ENCODE peak calls at places on chromosomes 12 and 14, in eight cellular contexts. One of them, this sample, is unnamed.
A peak's percentile ranks its signal among the peaks of the same experiment; 100 is the strongest.

GRCh38 chr14:64704145-64704742 is at the start of gene PLEKHG3:
- DNase-seq in Peyer's patch: no peak
- DNase-seq in stomach: peak; percentile 87
- DNase-seq in fibroblast of mammary gland: peak; percentile 56
- DNase-seq in cardiac muscle cell: peak; percentile 85
- DNase-seq in neural progenitor cell: peak; percentile 85
- DNase-seq in keratinocyte: no peak
- DNase-seq in GM12865: no peak
- DNase-seq in this sample: peak; percentile 83

GRCh38 chr12:52836042-52836466 is 1.9 kb upstream of the KRT79 start:
- DNase-seq in keratinocyte: no peak
- DNase-seq in stomach: no peak
- DNase-seq in neural progenitor cell: no peak
- DNase-seq in Peyer's patch: no peak
- DNase-seq in GM12865: no peak
- DNase-seq in fibroblast of mammary gland: peak; percentile 69
- DNase-seq in cardiac muscle cell: peak; percentile 73
- DNase-seq in this sample: peak; percentile 67

GRCh38 chr12:97386133-97386581 is 76.4 kb upstream of the RMST start:
- DNase-seq in fibroblast of mammary gland: no peak
- DNase-seq in stomach: no peak
- DNase-seq in neural progenitor cell: peak; percentile 26
- DNase-seq in GM12865: no peak
- DNase-seq in keratinocyte: no peak
- DNase-seq in cardiac muscle cell: no peak
- DNase-seq in Peyer's patch: no peak
- DNase-seq in this sample: no peak

GRCh38 chr12:131385313-131386166 is 325.4 kb upstream of the SFSWAP start:
- DNase-seq in GM12865: no peak
- DNase-seq in cardiac muscle cell: no peak
- DNase-seq in fibroblast of mammary gland: no peak
- DNase-seq in keratinocyte: no peak
- DNase-seq in Peyer's patch: no peak
- DNase-seq in neural progenitor cell: no peak
- DNase-seq in stomach: no peak
- DNase-seq in this sample: no peak

GRCh38 chr12:129304532-129304931 is 451.3 kb downstream of the GLT1D1 start:
- DNase-seq in neural progenitor cell: no peak
- DNase-seq in stomach: no peak
- DNase-seq in Peyer's patch: no peak
- DNase-seq in fibroblast of mammary gland: no peak
- DNase-seq in GM12865: no peak
- DNase-seq in keratinocyte: no peak
- DNase-seq in cardiac muscle cell: no peak
- DNase-seq in this sample: no peak

GRCh38 chr12:13211859-13212664 is 15.5 kb downstream of the EMP1 start:
- DNase-seq in neural progenitor cell: peak; percentile 83
- DNase-seq in cardiac muscle cell: peak; percentile 84
- DNase-seq in Peyer's patch: peak; percentile 59
- DNase-seq in stomach: peak; percentile 66
- DNase-seq in fibroblast of mammary gland: peak; percentile 62
- DNase-seq in keratinocyte: no peak
- DNase-seq in GM12865: peak; percentile 67
- DNase-seq in this sample: peak; percentile 85

GRCh38 chr12:52682938-52683574 is 2.8 kb upstream of the KRT1 start:
- DNase-seq in cardiac muscle cell: no peak
- DNase-seq in GM12865: no peak
- DNase-seq in neural progenitor cell: no peak
- DNase-seq in Peyer's patch: no peak
- DNase-seq in stomach: no peak
- DNase-seq in fibroblast of mammary gland: no peak
- DNase-seq in keratinocyte: no peak
- DNase-seq in this sample: no peak

GRCh38 chr12:111363578-111363977 is 5.3 kb downstream of the PHETA1 start:
- DNase-seq in GM12865: no peak
- DNase-seq in keratinocyte: no peak
- DNase-seq in fibroblast of mammary gland: no peak
- DNase-seq in stomach: no peak
- DNase-seq in neural progenitor cell: no peak
- DNase-seq in cardiac muscle cell: peak; percentile 63
- DNase-seq in Peyer's patch: no peak
- DNase-seq in this sample: peak; percentile 78

GRCh38 chr14:51539571-51540037 is 112.1 kb upstream of the FRMD6 start:
- DNase-seq in stomach: no peak
- DNase-seq in fibroblast of mammary gland: peak; percentile 80
- DNase-seq in GM12865: peak; percentile 17
- DNase-seq in Peyer's patch: no peak
- DNase-seq in neural progenitor cell: no peak
- DNase-seq in cardiac muscle cell: peak; percentile 77
- DNase-seq in keratinocyte: peak; percentile 98
- DNase-seq in this sample: peak; percentile 97

GRCh38 chr12:4037747-4038312 is 164.6 kb upstream of the PARP11 start:
- DNase-seq in neural progenitor cell: peak; percentile 59
- DNase-seq in keratinocyte: no peak
- DNase-seq in fibroblast of mammary gland: peak; percentile 55
- DNase-seq in cardiac muscle cell: peak; percentile 58
- DNase-seq in stomach: peak; percentile 35
- DNase-seq in Peyer's patch: no peak
- DNase-seq in GM12865: no peak
- DNase-seq in this sample: peak; percentile 56

GRCh38 chr12:116687888-116688287 is 50.0 kb downstream of the SPRING1 start:
- DNase-seq in fibroblast of mammary gland: peak; percentile 43
- DNase-seq in neural progenitor cell: peak; percentile 67
- DNase-seq in cardiac muscle cell: peak; percentile 26
- DNase-seq in keratinocyte: no peak
- DNase-seq in GM12865: peak; percentile 66
- DNase-seq in stomach: no peak
- DNase-seq in Peyer's patch: no peak
- DNase-seq in this sample: peak; percentile 26

GRCh38 chr14:104865069-104865630 is at the start of gene CEP170B:
- DNase-seq in stomach: peak; percentile 68
- DNase-seq in fibroblast of mammary gland: peak; percentile 14
- DNase-seq in Peyer's patch: peak; percentile 18
- DNase-seq in cardiac muscle cell: peak; percentile 48
- DNase-seq in GM12865: no peak
- DNase-seq in keratinocyte: no peak
- DNase-seq in neural progenitor cell: peak; percentile 65
- DNase-seq in this sample: no peak

GRCh38 chr12:99271071-99271470 is 376.5 kb upstream of the GARIN6 start:
- DNase-seq in GM12865: no peak
- DNase-seq in fibroblast of mammary gland: no peak
- DNase-seq in cardiac muscle cell: no peak
- DNase-seq in stomach: no peak
- DNase-seq in keratinocyte: no peak
- DNase-seq in neural progenitor cell: no peak
- DNase-seq in Peyer's patch: no peak
- DNase-seq in this sample: no peak

GRCh38 chr12:69682136-69682755 is 16.9 kb downstream of the BEST3 start:
- DNase-seq in neural progenitor cell: no peak
- DNase-seq in fibroblast of mammary gland: peak; percentile 28
- DNase-seq in GM12865: no peak
- DNase-seq in keratinocyte: no peak
- DNase-seq in cardiac muscle cell: no peak
- DNase-seq in Peyer's patch: no peak
- DNase-seq in stomach: no peak
- DNase-seq in this sample: no peak

GRCh38 chr12:52913424-52913821 is 8.5 kb upstream of the KRT8 start:
- DNase-seq in GM12865: no peak
- DNase-seq in keratinocyte: no peak
- DNase-seq in fibroblast of mammary gland: no peak
- DNase-seq in cardiac muscle cell: no peak
- DNase-seq in stomach: peak; percentile 57
- DNase-seq in Peyer's patch: no peak
- DNase-seq in neural progenitor cell: no peak
- DNase-seq in this sample: no peak

GRCh38 chr14:29273513-29273912 is 506.9 kb downstream of the FOXG1 start:
- DNase-seq in GM12865: no peak
- DNase-seq in cardiac muscle cell: no peak
- DNase-seq in stomach: no peak
- DNase-seq in Peyer's patch: no peak
- DNase-seq in neural progenitor cell: no peak
- DNase-seq in keratinocyte: no peak
- DNase-seq in fibroblast of mammary gland: no peak
- DNase-seq in this sample: no peak

GRCh38 chr14:29529418-29529817 is 398.2 kb downstream of the PRKD1 start:
- DNase-seq in neural progenitor cell: peak; percentile 37
- DNase-seq in Peyer's patch: no peak
- DNase-seq in cardiac muscle cell: peak; percentile 7
- DNase-seq in fibroblast of mammary gland: peak; percentile 28
- DNase-seq in keratinocyte: no peak
- DNase-seq in stomach: no peak
- DNase-seq in GM12865: no peak
- DNase-seq in this sample: peak; percentile 19

GRCh38 chr14:92596328-92596943 is 82.9 kb downstream of the RIN3 start:
- DNase-seq in fibroblast of mammary gland: no peak
- DNase-seq in stomach: no peak
- DNase-seq in Peyer's patch: no peak
- DNase-seq in cardiac muscle cell: no peak
- DNase-seq in neural progenitor cell: peak; percentile 41
- DNase-seq in GM12865: no peak
- DNase-seq in keratinocyte: no peak
- DNase-seq in this sample: no peak

GRCh38 chr12:71269199-71269598 is 111.4 kb upstream of the TSPAN8 start:
- DNase-seq in Peyer's patch: no peak
- DNase-seq in keratinocyte: no peak
- DNase-seq in cardiac muscle cell: no peak
- DNase-seq in GM12865: no peak
- DNase-seq in fibroblast of mammary gland: no peak
- DNase-seq in stomach: no peak
- DNase-seq in neural progenitor cell: no peak
- DNase-seq in this sample: no peak

GRCh38 chr12:71268598-71268997 is 110.8 kb upstream of the TSPAN8 start:
- DNase-seq in Peyer's patch: no peak
- DNase-seq in cardiac muscle cell: no peak
- DNase-seq in neural progenitor cell: no peak
- DNase-seq in keratinocyte: no peak
- DNase-seq in fibroblast of mammary gland: no peak
- DNase-seq in GM12865: no peak
- DNase-seq in stomach: no peak
- DNase-seq in this sample: no peak

GRCh38 chr12:71270057-71270456 is 112.3 kb upstream of the TSPAN8 start:
- DNase-seq in GM12865: no peak
- DNase-seq in stomach: no peak
- DNase-seq in Peyer's patch: no peak
- DNase-seq in keratinocyte: no peak
- DNase-seq in neural progenitor cell: no peak
- DNase-seq in fibroblast of mammary gland: no peak
- DNase-seq in cardiac muscle cell: no peak
- DNase-seq in this sample: no peak
- TF ChIP-seq CTCF in GM12865: no peak
- TF ChIP-seq CTCF in stomach: no peak
- TF ChIP-seq CTCF in Peyer's patch: no peak
- TF ChIP-seq CTCF in keratinocyte: no peak
- TF ChIP-seq CTCF in neural progenitor cell: no peak
- TF ChIP-seq CTCF in fibroblast of mammary gland: no peak
- TF ChIP-seq CTCF in cardiac muscle cell: no peak
- TF ChIP-seq CTCF in this sample: no peak

GRCh38 chr12:83017001-83017400 is 330.3 kb downstream of the TMTC2 start:
- DNase-seq in stomach: no peak
- DNase-seq in Peyer's patch: no peak
- DNase-seq in keratinocyte: no peak
- DNase-seq in cardiac muscle cell: no peak
- DNase-seq in fibroblast of mammary gland: no peak
- DNase-seq in GM12865: no peak
- DNase-seq in neural progenitor cell: peak; percentile 33
- DNase-seq in this sample: no peak

GRCh38 chr12:83015390-83016225 is 328.9 kb downstream of the TMTC2 start:
- DNase-seq in GM12865: no peak
- DNase-seq in neural progenitor cell: no peak
- DNase-seq in keratinocyte: peak; percentile 2
- DNase-seq in cardiac muscle cell: peak; percentile 66
- DNase-seq in stomach: peak; percentile 79
- DNase-seq in Peyer's patch: no peak
- DNase-seq in fibroblast of mammary gland: peak; percentile 1
- DNase-seq in this sample: peak; percentile 49

GRCh38 chr12:83016226-83016835 is 329.6 kb downstream of the TMTC2 start:
- DNase-seq in fibroblast of mammary gland: peak; percentile 93
- DNase-seq in cardiac muscle cell: peak; percentile 91
- DNase-seq in stomach: peak; percentile 44
- DNase-seq in keratinocyte: peak; percentile 25
- DNase-seq in GM12865: no peak
- DNase-seq in Peyer's patch: no peak
- DNase-seq in neural progenitor cell: no peak
- DNase-seq in this sample: peak; percentile 87

GRCh38 chr12:83018063-83018462 is 331.4 kb downstream of the TMTC2 start:
- DNase-seq in stomach: no peak
- DNase-seq in Peyer's patch: no peak
- DNase-seq in neural progenitor cell: peak; percentile 81
- DNase-seq in keratinocyte: no peak
- DNase-seq in fibroblast of mammary gland: no peak
- DNase-seq in cardiac muscle cell: no peak
- DNase-seq in GM12865: no peak
- DNase-seq in this sample: no peak
- H3K4me3 ChIP-seq in stomach: no peak overlapping the region
- H3K4me3 ChIP-seq in Peyer's patch: no peak overlapping the region
- H3K4me3 ChIP-seq in neural progenitor cell: no peak overlapping the region
- H3K4me3 ChIP-seq in keratinocyte: no peak overlapping the region
- H3K4me3 ChIP-seq in fibroblast of mammary gland: no peak overlapping the region
- H3K4me3 ChIP-seq in cardiac muscle cell: no peak overlapping the region
- H3K4me3 ChIP-seq in GM12865: no peak overlapping the region
- H3K4me3 ChIP-seq in this sample: no peak overlapping the region

GRCh38 chr12:113071063-113071426 is 14.5 kb downstream of the DTX1 start:
- DNase-seq in keratinocyte: no peak
- DNase-seq in fibroblast of mammary gland: no peak
- DNase-seq in GM12865: no peak
- DNase-seq in Peyer's patch: no peak
- DNase-seq in neural progenitor cell: no peak
- DNase-seq in stomach: no peak
- DNase-seq in cardiac muscle cell: no peak
- DNase-seq in this sample: no peak
- TF ChIP-seq CTCF in keratinocyte: no peak
- TF ChIP-seq CTCF in fibroblast of mammary gland: no peak
- TF ChIP-seq CTCF in GM12865: no peak
- TF ChIP-seq CTCF in Peyer's patch: no peak
- TF ChIP-seq CTCF in neural progenitor cell: no peak
- TF ChIP-seq CTCF in stomach: no peak
- TF ChIP-seq CTCF in cardiac muscle cell: no peak
- TF ChIP-seq CTCF in this sample: no peak

GRCh38 chr12:121669525-121669908 is at the start of gene MORN3:
- DNase-seq in GM12865: no peak
- DNase-seq in cardiac muscle cell: no peak
- DNase-seq in fibroblast of mammary gland: no peak
- DNase-seq in keratinocyte: no peak
- DNase-seq in stomach: no peak
- DNase-seq in Peyer's patch: no peak
- DNase-seq in neural progenitor cell: no peak
- DNase-seq in this sample: no peak

GRCh38 chr12:121668750-121669524 is 517 bp downstream of the MORN3 start:
- DNase-seq in stomach: peak; percentile 39
- DNase-seq in keratinocyte: no peak
- DNase-seq in neural progenitor cell: peak; percentile 86
- DNase-seq in cardiac muscle cell: peak; percentile 54
- DNase-seq in fibroblast of mammary gland: peak; percentile 38
- DNase-seq in Peyer's patch: peak; percentile 64
- DNase-seq in GM12865: peak; percentile 57
- DNase-seq in this sample: peak; percentile 55

DNA sequence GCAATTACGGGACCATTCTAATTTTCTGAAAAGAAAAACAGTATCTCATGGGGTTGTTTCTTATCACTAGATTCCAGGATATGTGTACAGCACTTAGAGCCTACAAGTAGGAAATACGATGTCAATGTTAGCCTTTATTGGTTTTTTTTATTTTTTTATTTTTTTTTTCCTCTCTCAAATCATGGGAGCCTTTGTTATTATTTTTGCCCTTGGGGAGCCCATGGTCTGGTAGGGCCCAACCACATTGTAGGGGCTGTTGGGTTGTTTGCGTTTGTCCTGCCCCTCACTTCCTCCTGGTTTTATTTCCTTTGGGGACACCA is 5.9 kb downstream of the MORN3 start:
- DNase-seq in stomach: no peak
- DNase-seq in keratinocyte: no peak
- DNase-seq in cardiac muscle cell: no peak
- DNase-seq in fibroblast of mammary gland: no peak
- DNase-seq in Peyer's patch: no peak
- DNase-seq in neural progenitor cell: no peak
- DNase-seq in GM12865: no peak
- DNase-seq in this sample: no peak
- H3K4me3 ChIP-seq in stomach: no peak overlapping the region
- H3K4me3 ChIP-seq in keratinocyte: no peak overlapping the region
- H3K4me3 ChIP-seq in cardiac muscle cell: no peak overlapping the region
- H3K4me3 ChIP-seq in fibroblast of mammary gland: no peak overlapping the region
- H3K4me3 ChIP-seq in Peyer's patch: no peak overlapping the region
- H3K4me3 ChIP-seq in neural progenitor cell: peak overlapping the region; percentile 50
- H3K4me3 ChIP-seq in GM12865: peak overlapping the region; percentile 37
- H3K4me3 ChIP-seq in this sample: no peak overlapping the region

This sample was measured in cardiac fibroblast.